ENCODE peak calls at places on chromosomes 12 and 14, in ten cellular contexts. J is A549, Y is BE2C, K is IMR-90, Q is adrenal gland, H is tibial nerve, C is heart right ventricle, F is lower lobe of right lung, P is Peyer's patch, E is left ventricle myocardium inferior. S is an unnamed sample. For H3K4me1, the result is how much of the 10 kb centered on the place peaks cover.

GRCh38 chr12:115763376-115763775 is 514.1 kb downstream of the MED13L start:
- DNase-seq in J (no peak), Y (no peak), K (no peak), Q (no peak), H (peak), C (no peak), F (no peak), P (no peak), E (no peak), S (no peak)

GRCh38 chr14:102344485-102344884 is 18.2 kb downstream of the CINP start:
- DNase-seq in J (no peak), Y (no peak), K (no peak), Q (no peak), H (no peak), C (no peak), F (no peak), P (no peak), E (no peak), S (no peak)

GRCh38 chr12:15276088-15276698 is 46.1 kb upstream of the PTPRO start:
- DNase-seq in J (peak), Y (peak), K (peak), Q (peak), H (peak), C (peak), F (no peak), P (no peak), E (no peak), S (no peak)

GRCh38 chr12:89636776-89637160 is 71.9 kb downstream of the ATP2B1 start:
- DNase-seq in J (peak), Y (no peak), K (no peak), Q (no peak), H (no peak), C (no peak), F (no peak), P (no peak), E (no peak), S (no peak)

GRCh38 chr12:123055281-123055766 is 74.8 kb downstream of the ARL6IP4 start:
- DNase-seq in J (no peak), Y (no peak), K (no peak), Q (no peak), H (no peak), C (no peak), F (no peak), P (no peak), E (no peak), S (no peak)

GRCh38 chr12:9636807-9637206 is 29.1 kb upstream of the KLRB1 start:
- DNase-seq in J (peak), Y (peak), K (no peak), Q (no peak), H (no peak), C (no peak), F (no peak), P (no peak), E (no peak), S (no peak)

GRCh38 chr12:114447274-114447716 is 41.4 kb upstream of the TBX5 start:
- DNase-seq in J (no peak), Y (no peak), K (no peak), Q (no peak), H (no peak), C (no peak), F (no peak), P (no peak), E (peak), S (no peak)

GRCh38 chr14:46769292-46769691 is 117.7 kb upstream of the RPL10L start:
- DNase-seq in J (no peak), Y (no peak), K (no peak), Q (no peak), H (no peak), C (no peak), F (no peak), P (no peak), E (no peak), S (no peak)

GRCh38 chr12:13897811-13898210 is 83.6 kb downstream of the GRIN2B start:
- DNase-seq in J (no peak), Y (no peak), K (no peak), Q (no peak), H (no peak), C (no peak), F (no peak), P (no peak), E (no peak), S (no peak)

GRCh38 chr14:23441076-23441475 is 5.6 kb upstream of the MYH7 start:
- DNase-seq in J (no peak), Y (no peak), K (no peak), Q (no peak), H (no peak), C (peak), F (no peak), P (no peak), E (no peak), S (no peak)

GRCh38 chr14:71483154-71483553 is 449.1 kb upstream of the RGS6 start:
- DNase-seq in J (no peak), Y (no peak), K (no peak), Q (no peak), H (no peak), C (no peak), F (no peak), P (no peak), E (no peak), S (no peak)

DNA sequence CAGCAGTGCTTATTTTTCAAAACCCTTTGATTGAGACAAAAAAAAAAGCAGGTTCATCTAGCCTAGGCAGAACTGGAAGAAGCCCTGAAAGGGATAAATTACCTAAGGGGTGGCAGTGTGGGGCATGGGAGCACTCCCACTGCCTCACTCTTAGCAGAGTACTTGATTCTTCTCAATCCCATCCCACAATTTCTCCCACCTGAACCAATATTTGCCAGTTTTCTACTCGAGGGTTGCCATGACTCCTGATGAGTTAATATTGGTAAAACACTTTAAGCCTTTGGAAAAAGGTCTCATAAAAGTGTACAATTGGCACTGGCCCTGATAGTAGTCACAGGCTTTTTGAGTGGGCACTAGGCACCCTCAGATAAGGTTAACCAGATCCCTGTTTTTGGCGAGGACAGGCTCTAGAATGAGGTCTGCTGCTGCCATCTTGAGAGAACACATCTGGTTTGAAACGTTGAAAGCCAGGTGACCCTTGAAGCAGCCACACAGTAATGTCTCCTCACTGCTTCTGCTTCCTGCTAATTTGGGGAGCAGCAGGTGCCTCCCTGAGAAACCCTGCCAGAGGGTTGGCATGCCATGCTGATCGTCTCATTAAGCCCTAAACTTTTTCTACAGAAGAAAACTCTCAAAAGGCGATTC is 320.0 kb downstream of the RAD51B start:
- DNase-seq in J (no peak), Y (no peak), K (no peak), Q (no peak), H (no peak), C (no peak), F (no peak), P (no peak), E (no peak), S (no peak)
- H3K4me1 ChIP-seq in J (half or more), Y (under half), K (under half), Q (under half), H (half or more), C (half or more), F (under half), P (under half), E (half or more), S (under half)

DNA sequence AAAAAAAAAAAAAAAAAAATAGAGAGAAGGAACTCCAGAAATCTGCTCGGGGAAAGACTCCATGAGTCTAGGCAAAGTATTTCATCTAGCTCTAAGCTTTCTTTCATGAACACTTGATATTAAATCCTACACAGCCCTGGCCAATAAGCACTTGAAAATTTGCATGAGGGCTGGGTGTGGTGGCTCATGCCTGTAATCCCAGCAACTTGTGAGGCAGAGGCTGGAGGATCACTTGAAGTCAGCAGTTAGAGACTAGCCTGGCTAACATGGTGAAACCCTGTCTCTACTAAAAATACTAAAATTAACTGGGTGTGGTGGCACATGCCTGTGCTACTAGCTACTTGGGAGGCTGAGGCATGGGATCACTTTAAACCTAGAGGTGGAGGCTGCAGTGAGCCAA is 13.1 kb upstream of the METAP2 start:
- DNase-seq in J (no peak), Y (no peak), K (no peak), Q (no peak), H (no peak), C (no peak), F (no peak), P (no peak), E (no peak), S (no peak)
- TF ChIP-seq CTCF in J (no peak), Y (no peak), K (no peak), Q (no peak), H (no peak), C (no peak), F (no peak), P (no peak), E (no peak), S (no peak)

DNA sequence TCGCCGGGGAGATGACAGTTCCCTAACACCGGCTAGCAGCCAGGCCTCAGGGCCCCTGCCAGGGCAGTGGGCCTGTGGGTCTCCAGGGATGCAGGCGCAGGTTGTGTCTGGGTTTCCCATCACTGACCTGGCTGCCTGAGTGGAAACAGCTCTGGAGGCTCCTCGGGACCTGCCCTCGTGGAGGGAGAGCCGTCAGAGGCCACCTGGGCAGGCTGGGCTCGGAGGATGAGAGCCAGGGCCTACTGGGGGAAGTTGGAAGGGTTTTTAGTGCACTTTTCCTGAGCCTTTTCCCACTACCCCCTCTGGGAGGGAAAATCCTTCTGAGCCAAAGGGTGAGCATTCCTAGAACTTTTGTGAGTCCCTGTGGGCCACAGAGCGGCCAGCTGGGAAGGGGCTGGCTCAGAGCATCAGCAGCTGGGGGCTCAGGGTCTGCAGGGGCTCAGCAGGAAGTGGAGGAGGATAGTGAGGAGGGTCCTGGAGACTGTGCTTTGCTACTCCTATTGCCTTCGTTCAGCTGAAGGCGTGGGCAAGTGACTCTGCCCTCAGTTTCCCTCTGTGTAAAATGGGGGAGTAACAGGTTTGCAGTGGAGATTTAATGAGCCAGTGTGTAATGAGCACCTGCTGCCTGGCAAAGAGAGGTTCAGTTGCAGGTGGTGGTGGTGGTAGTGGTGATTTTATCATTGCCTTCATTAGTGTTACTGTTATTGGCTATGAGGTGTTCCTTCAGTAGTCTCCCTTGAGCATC is 1.8 kb downstream of the SH2B3 start:
- DNase-seq in J (no peak), Y (peak), K (no peak), Q (no peak), H (no peak), C (no peak), F (no peak), P (no peak), E (no peak), S (no peak)
- H3K4me1 ChIP-seq in J (under half), Y (under half), K (under half), Q (under half), H (half or more), C (half or more), F (half or more), P (half or more), E (half or more), S (half or more)

GRCh38 chr12:125185740-125186470 is 120.7 kb downstream of the AACS start:
- DNase-seq in J (peak), Y (peak), K (peak), Q (peak), H (no peak), C (peak), F (peak), P (peak), E (peak), S (no peak)
- TF ChIP-seq CTCF in J (peak), Y (no peak), K (peak), Q (no peak), H (peak), C (no peak), F (no peak), P (no peak), E (peak), S (no peak)

GRCh38 chr14:79465651-79466050 is 745.7 kb downstream of the DIO2 start:
- DNase-seq in J (no peak), Y (no peak), K (peak), Q (no peak), H (no peak), C (no peak), F (no peak), P (no peak), E (no peak), S (no peak)
- H3K4me1 ChIP-seq in J (under half), Y (under half), K (under half), Q (under half), H (under half), C (under half), F (under half), P (under half), E (under half), S (under half)

DNA sequence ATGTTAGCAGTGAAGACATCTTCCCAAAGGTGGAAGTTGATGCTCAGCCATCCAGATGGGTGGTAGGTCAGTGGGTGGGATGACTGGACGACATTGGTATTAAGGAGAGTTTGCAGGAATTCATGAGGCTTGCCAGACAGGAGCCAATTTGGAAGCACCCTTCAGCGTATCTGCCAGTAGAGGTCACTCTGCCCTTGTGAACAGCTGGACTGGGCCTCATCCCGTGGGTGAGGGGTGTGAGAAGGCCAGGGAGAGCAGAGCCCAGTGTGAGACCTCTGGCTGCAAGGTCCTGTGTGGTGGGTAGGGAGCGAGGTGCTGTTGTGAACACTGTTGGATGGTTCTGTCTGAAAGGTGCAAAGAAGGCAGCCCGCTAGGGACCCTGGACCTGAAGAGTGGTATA is 37.7 kb downstream of the SLC5A8 start:
- DNase-seq in J (peak), Y (no peak), K (peak), Q (no peak), H (no peak), C (no peak), F (no peak), P (no peak), E (no peak), S (no peak)
- TF ChIP-seq CTCF in J (no peak), Y (peak), K (no peak), Q (no peak), H (no peak), C (no peak), F (peak), P (no peak), E (no peak), S (no peak)